ENCODE peak calls at places on chromosomes 11 and 22, in five cellular contexts. S is stimulated activated naive CD8-positive, alpha-beta T cell treated with anti-CD3 and anti-CD28 coated beads, Interleukin-15, amount 100 ng/mL, for 72 hours; Y is stimulated activated CD4-positive, alpha-beta T cell treated with anti-CD3 and anti-CD28 coated beads, Interleukin-2, amount 100 ng/mL, for 24 hours; F is activated naive CD8-positive, alpha-beta T cell treated with anti-CD3 and anti-CD28 coated beads for 36 hours; E is EL. A is an unnamed sample.

GRCh38 chr11:8870461-8871282 is 40.3 kb upstream of the AKIP1 start:
- DNase-seq in S (peak), Y (peak), F (peak), E (peak), A (peak)

GRCh38 chr11:119580751-119581150 is 148.2 kb downstream of the NECTIN1 start:
- DNase-seq in S (no peak), Y (no peak), F (no peak), E (no peak), A (no peak)

GRCh38 chr22:46809153-46809885 is 46.9 kb downstream of the TBC1D22A start:
- DNase-seq in S (no peak), Y (no peak), F (no peak), E (no peak), A (no peak)

GRCh38 chr11:71109186-71109585 is 143.2 kb downstream of the SHANK2 start:
- DNase-seq in S (no peak), Y (no peak), F (no peak), E (no peak), A (no peak)

GRCh38 chr11:46333129-46333947 is 13.9 kb upstream of the DGKZ start:
- DNase-seq in S (no peak), Y (no peak), F (no peak), E (no peak), A (no peak)

GRCh38 chr11:134120921-134121526 is 52.2 kb downstream of the JAM3 start:
- DNase-seq in S (no peak), Y (no peak), F (no peak), E (peak), A (no peak)

GRCh38 chr22:45421349-45422057 is 8.0 kb downstream of the RIBC2 start:
- DNase-seq in S (no peak), Y (no peak), F (no peak), E (no peak), A (no peak)

GRCh38 chr11:46920709-46921108 is 2.4 kb upstream of the LRP4 start:
- DNase-seq in S (no peak), Y (no peak), F (no peak), E (peak), A (no peak)

GRCh38 chr11:28833169-28833568 is 725.0 kb downstream of the METTL15 start:
- DNase-seq in S (no peak), Y (no peak), F (no peak), E (no peak), A (no peak)

GRCh38 chr11:74620537-74620936 is 28.2 kb downstream of the POLD3 start:
- DNase-seq in S (no peak), Y (no peak), F (no peak), E (no peak), A (no peak)

GRCh38 chr11:123194308-123195181 is 503 bp downstream of the CLMP start:
- DNase-seq in S (peak), Y (peak), F (no peak), E (peak), A (no peak)

GRCh38 chr22:39707351-39707750 is 136.8 kb downstream of the CACNA1I start:
- DNase-seq in S (no peak), Y (no peak), F (no peak), E (no peak), A (no peak)

GRCh38 chr11:105046898-105047579 is 1.9 kb upstream of the CARD16 start:
- DNase-seq in S (no peak), Y (no peak), F (no peak), E (peak), A (no peak)

GRCh38 chr11:35649984-35650383 is 12.6 kb upstream of the TRIM44 start:
- DNase-seq in S (no peak), Y (no peak), F (no peak), E (peak), A (no peak)

GRCh38 chr11:60809249-60809648 is 24.1 kb downstream of the MS4A10 start:
- DNase-seq in S (no peak), Y (no peak), F (no peak), E (no peak), A (no peak)

GRCh38 chr11:21514298-21514697 is 678.6 kb upstream of the ANO5 start:
- DNase-seq in S (no peak), Y (no peak), F (no peak), E (no peak), A (no peak)

GRCh38 chr22:20536590-20537324 is 29.3 kb downstream of the MED15 start:
- DNase-seq in S (no peak), Y (no peak), F (no peak), E (no peak), A (no peak)

GRCh38 chr22:20013382-20013871 is 3.2 kb downstream of the ARVCF start:
- DNase-seq in S (peak), Y (peak), F (peak), E (peak), A (no peak)

A was measured in activated CD4-positive, alpha-beta T cell treated with anti-CD3 and anti-CD28 coated beads, Interleukin-2, amount 10 ng/mL, durations not matched to agents 7 days and 5 days.